ENCODE peak calls at places on chromosomes 6 and 20, in eight cellular contexts. C is AG09309; F is right cardiac atrium; E is lower leg skin; G is left ventricle myocardium inferior; M is CD4-positive, CD25-positive, alpha-beta regulatory T cell; D is cardiac fibroblast; R is astrocyte of the cerebellum. Y is an unnamed sample.

GRCh38 chr6:43763133-43763797 is 6.7 kb upstream of the VEGFA start:
- DNase-seq in R (no peak), E (no peak), D (peak), G (no peak), C (peak), M (no peak), F (no peak), Y (no peak)

GRCh38 chr6:131792091-131792496 is 15.7 kb upstream of the ENPP1 start:
- DNase-seq in M (no peak), R (peak), C (peak), F (no peak), E (no peak), D (no peak), G (no peak), Y (no peak)

GRCh38 chr20:48843125-48843806 is 15.5 kb upstream of the PREX1 start:
- DNase-seq in R (no peak), E (no peak), M (no peak), C (no peak), F (no peak), G (no peak), D (no peak), Y (no peak)

GRCh38 chr6:107560657-107561056 is 70.7 kb downstream of the SOBP start:
- DNase-seq in E (no peak), C (peak), G (no peak), D (peak), R (peak), F (no peak), M (no peak), Y (no peak)

GRCh38 chr6:67615796-67616195 is 1019.3 kb upstream of the ADGRB3 start:
- DNase-seq in F (no peak), M (no peak), G (no peak), D (no peak), E (no peak), C (no peak), R (no peak), Y (no peak)

GRCh38 chr6:11700118-11700718 is 78.4 kb downstream of the ADTRP start:
- DNase-seq in R (peak), M (peak), E (no peak), G (no peak), F (no peak), C (no peak), D (peak), Y (no peak)

GRCh38 chr6:152170702-152171667 is 363.5 kb downstream of the ESR1 start:
- DNase-seq in E (no peak), M (peak), F (no peak), D (peak), G (no peak), C (peak), R (peak), Y (no peak)

GRCh38 chr20:32204485-32205115 is 2.9 kb downstream of the PLAGL2 start:
- DNase-seq in F (no peak), D (no peak), R (no peak), C (no peak), E (no peak), M (no peak), G (no peak), Y (no peak)

GRCh38 chr6:168136622-168137021 is 57.6 kb upstream of the FRMD1 start:
- DNase-seq in D (no peak), E (no peak), G (no peak), M (no peak), F (no peak), R (no peak), C (no peak), Y (no peak)

GRCh38 chr6:85115876-85116275 is 334.0 kb upstream of the NT5E start:
- DNase-seq in F (no peak), M (no peak), E (no peak), R (no peak), C (no peak), D (no peak), G (no peak), Y (no peak)

GRCh38 chr6:51569594-51569993 is 517.8 kb downstream of the PKHD1 start:
- DNase-seq in G (no peak), F (no peak), R (no peak), E (no peak), D (no peak), C (no peak), M (no peak), Y (no peak)

GRCh38 chr20:25270829-25271251 is 23.0 kb downstream of the PYGB start:
- DNase-seq in G (peak), D (no peak), F (peak), C (no peak), E (no peak), M (no peak), R (no peak), Y (no peak)

GRCh38 chr6:443621-444175 is 52.1 kb downstream of the IRF4 start:
- DNase-seq in F (no peak), M (no peak), G (no peak), C (no peak), R (no peak), D (no peak), E (no peak), Y (no peak)

GRCh38 chr6:39269971-39270370 is 40.7 kb upstream of the KCNK5 start:
- DNase-seq in D (no peak), E (no peak), R (no peak), C (no peak), M (no peak), G (no peak), F (no peak), Y (no peak)

GRCh38 chr6:56299916-56300315 is 52.5 kb upstream of the COL21A1 start:
- DNase-seq in F (no peak), G (no peak), E (no peak), C (no peak), D (no peak), M (no peak), R (no peak), Y (no peak)

GRCh38 chr20:41135888-41136243 is 1.5 kb upstream of the PLCG1 start:
- DNase-seq in F (no peak), C (no peak), D (no peak), E (no peak), M (no peak), G (no peak), R (no peak), Y (no peak)

GRCh38 chr6:168524644-168525043 is 83.7 kb downstream of the SMOC2 start:
- DNase-seq in F (peak), G (no peak), E (peak), M (no peak), C (no peak), R (no peak), D (no peak), Y (no peak)

GRCh38 chr6:170362121-170362520 is 55.6 kb downstream of the FAM120B start:
- DNase-seq in G (no peak), M (no peak), D (no peak), F (no peak), R (no peak), C (no peak), E (no peak), Y (no peak)

GRCh38 chr20:48631114-48632016 is 196.4 kb downstream of the PREX1 start:
- DNase-seq in D (peak), M (no peak), R (no peak), F (no peak), C (no peak), E (no peak), G (no peak), Y (no peak)

GRCh38 chr20:32004963-32005362 is 5.3 kb upstream of the CCM2L start:
- DNase-seq in C (no peak), D (peak), M (no peak), F (no peak), R (no peak), E (no peak), G (no peak), Y (no peak)

GRCh38 chr20:4227085-4227821 is 211.9 kb upstream of the RNF24 start:
- DNase-seq in F (no peak), M (no peak), D (peak), E (no peak), G (no peak), R (no peak), C (peak), Y (peak)

GRCh38 chr6:81751388-81752083 is 945 bp downstream of the TENT5A start:
- DNase-seq in D (peak), F (peak), C (no peak), G (peak), M (peak), E (peak), R (no peak), Y (peak)

GRCh38 chr6:73712536-73712935 is 16.5 kb downstream of the CD109 start:
- DNase-seq in R (no peak), F (no peak), D (no peak), G (no peak), E (no peak), C (no peak), M (no peak), Y (no peak)

GRCh38 chr20:6768228-6769185 is 1.0 kb downstream of the BMP2 start:
- DNase-seq in C (no peak), M (no peak), G (peak), R (no peak), F (peak), D (peak), E (peak), Y (peak)

GRCh38 chr6:3813918-3814317 is 35.3 kb upstream of the FAM50B start:
- DNase-seq in E (no peak), F (no peak), C (no peak), D (no peak), R (no peak), M (no peak), G (no peak), Y (no peak)

GRCh38 chr6:75204222-75204958 is 1.5 kb downstream of the COL12A1 start:
- DNase-seq in C (no peak), F (peak), E (peak), M (no peak), R (peak), G (peak), D (peak), Y (no peak)

GRCh38 chr6:135667694-135668455 is 170.3 kb upstream of the AHI1 start:
- DNase-seq in F (peak), E (no peak), R (peak), D (peak), C (peak), G (peak), M (no peak), Y (no peak)

GRCh38 chr6:39196648-39197047 is 32.6 kb downstream of the KCNK5 start:
- DNase-seq in R (no peak), C (no peak), M (no peak), D (no peak), F (no peak), E (no peak), G (no peak), Y (no peak)

GRCh38 chr6:49327005-49327404 is 136.0 kb downstream of the MMUT start:
- DNase-seq in G (no peak), C (no peak), E (no peak), M (no peak), F (no peak), D (no peak), R (no peak), Y (no peak)

GRCh38 chr6:24127316-24127715 is 1.3 kb downstream of the NRSN1 start:
- DNase-seq in G (no peak), E (no peak), R (no peak), M (no peak), C (no peak), F (no peak), D (no peak), Y (no peak)

GRCh38 chr6:24122139-24122538 is 3.9 kb upstream of the NRSN1 start:
- DNase-seq in E (no peak), G (no peak), F (no peak), R (no peak), C (no peak), D (no peak), M (no peak), Y (no peak)

GRCh38 chr6:24125980-24126379 is at the start of gene NRSN1:
- DNase-seq in D (no peak), M (no peak), C (no peak), R (no peak), E (no peak), G (no peak), F (no peak), Y (no peak)

GRCh38 chr6:24131751-24132150 is 5.7 kb downstream of the NRSN1 start:
- DNase-seq in C (no peak), R (no peak), F (no peak), M (no peak), G (no peak), E (no peak), D (no peak), Y (no peak)

DNA sequence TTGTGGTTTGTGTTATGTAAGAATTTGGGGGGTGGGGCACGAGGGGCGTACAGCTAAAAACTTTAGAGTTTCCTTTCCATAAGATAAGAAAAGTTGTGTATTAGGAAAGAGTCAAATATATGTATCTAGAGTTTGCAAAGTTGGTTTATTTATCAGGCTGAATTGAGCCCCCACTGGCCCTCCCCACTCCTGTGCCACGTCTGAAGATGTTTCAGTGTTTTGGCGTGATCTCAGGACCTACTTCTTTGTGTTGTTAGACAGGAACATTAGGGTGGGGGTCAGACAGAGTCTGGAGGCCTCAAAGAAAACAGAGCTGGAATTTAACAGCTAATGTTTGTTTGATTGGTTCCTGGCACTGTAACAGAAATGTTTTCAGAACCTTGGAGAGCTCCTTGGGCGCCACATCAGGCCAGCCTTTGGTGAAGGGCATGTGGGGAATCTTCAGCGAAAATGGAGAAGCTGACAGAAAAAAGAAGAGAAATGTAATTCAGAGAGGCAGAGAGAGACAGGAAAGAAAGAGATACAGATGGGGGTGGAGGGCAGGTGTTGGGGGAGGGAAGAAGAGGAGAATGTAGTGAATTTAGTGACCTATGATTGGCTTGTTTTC is 674 bp downstream of the NRSN1 start:
- DNase-seq in R (peak), D (peak), G (no peak), F (no peak), C (no peak), M (peak), E (peak), Y (peak)
- H3K4me3 ChIP-seq in R (no peak), D (no peak), G (no peak), F (no peak), C (no peak), M (no peak), E (no peak), Y (no peak)

GRCh38 chr6:69816569-69816968 is 19.8 kb upstream of the LMBRD1 start:
- DNase-seq in D (no peak), G (no peak), E (no peak), R (no peak), F (no peak), C (no peak), M (no peak), Y (no peak)

GRCh38 chr6:69816017-69816416 is 19.2 kb upstream of the LMBRD1 start:
- DNase-seq in M (no peak), G (no peak), R (no peak), C (no peak), D (no peak), E (no peak), F (no peak), Y (no peak)

GRCh38 chr6:69813508-69813907 is 16.7 kb upstream of the LMBRD1 start:
- DNase-seq in D (no peak), M (no peak), E (no peak), C (no peak), F (no peak), R (no peak), G (no peak), Y (peak)

GRCh38 chr6:69817358-69817757 is 20.5 kb upstream of the LMBRD1 start:
- DNase-seq in E (no peak), D (no peak), F (no peak), G (no peak), M (no peak), R (no peak), C (no peak), Y (no peak)

DNA sequence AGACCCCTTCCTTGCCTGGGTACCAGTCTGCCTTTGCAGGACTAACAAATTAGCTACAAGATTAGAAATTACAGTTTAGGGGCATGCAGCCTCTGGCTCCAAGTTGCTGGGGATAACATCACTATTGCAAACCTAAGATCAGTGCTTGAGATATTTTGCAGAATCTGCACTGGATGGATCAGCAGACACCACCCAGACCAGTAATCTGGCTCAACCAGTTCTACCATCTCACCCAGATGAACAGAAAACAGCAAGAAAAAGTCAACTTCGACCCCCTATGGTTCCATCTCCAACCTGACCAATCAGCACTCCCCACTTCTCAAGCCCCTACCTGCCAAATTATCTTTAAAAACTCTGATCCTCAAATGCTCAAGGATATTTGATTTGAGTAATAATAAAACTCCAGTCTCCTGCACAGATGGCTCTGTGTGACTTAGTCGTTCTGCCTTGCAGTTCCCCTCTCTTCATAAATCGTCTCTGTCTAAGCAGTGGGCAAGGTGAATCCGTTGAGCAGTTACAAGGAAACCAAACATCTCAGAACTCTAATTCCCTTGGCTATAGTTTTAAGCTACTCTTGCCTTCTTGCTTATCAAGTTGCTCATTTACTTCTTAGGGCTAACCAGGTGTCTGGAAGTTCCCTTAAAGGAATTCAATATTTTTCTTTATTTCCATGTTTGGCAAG is 16.1 kb upstream of the LMBRD1 start:
- DNase-seq in D (no peak), M (no peak), E (no peak), G (no peak), C (no peak), F (no peak), R (no peak), Y (no peak)
- H3K4me3 ChIP-seq in D (no peak), M (peak), E (no peak), G (no peak), C (no peak), F (no peak), R (no peak), Y (no peak)

GRCh38 chr20:37111926-37112455 is 16.2 kb upstream of the RBL1 start:
- DNase-seq in D (no peak), R (no peak), M (no peak), F (no peak), G (no peak), E (no peak), C (no peak), Y (no peak)

GRCh38 chr20:37108676-37109075 is 12.9 kb upstream of the RBL1 start:
- DNase-seq in E (no peak), M (no peak), D (no peak), C (no peak), F (no peak), R (no peak), G (no peak), Y (no peak)

GRCh38 chr20:37119356-37120036 is 23.7 kb upstream of the RBL1 start:
- DNase-seq in F (no peak), M (no peak), R (no peak), E (no peak), C (no peak), D (no peak), G (no peak), Y (no peak)

DNA sequence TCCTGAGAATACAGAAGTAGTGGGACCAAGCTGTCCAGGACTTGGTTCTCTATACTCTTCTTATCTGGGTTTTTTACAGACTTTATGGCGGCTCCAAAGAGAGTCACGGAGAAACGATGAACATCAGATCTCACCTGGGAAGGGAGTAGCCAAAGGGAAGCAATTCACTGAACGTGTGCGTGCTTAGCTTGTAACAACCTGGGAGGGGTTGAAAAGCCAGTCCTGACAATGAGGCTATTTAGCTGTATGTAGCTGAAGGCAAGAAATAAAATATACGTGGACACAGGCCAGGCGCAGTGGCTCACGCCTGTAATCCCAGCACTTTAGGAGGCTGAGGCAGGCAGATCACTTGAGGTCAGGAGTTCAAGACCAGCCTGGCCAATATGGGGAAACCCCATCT is 18.2 kb upstream of the RBL1 start:
- DNase-seq in C (no peak), G (no peak), M (no peak), F (no peak), R (no peak), E (no peak), D (no peak), Y (no peak)
- H3K4me3 ChIP-seq in C (no peak), G (no peak), M (no peak), F (no peak), R (no peak), E (no peak), D (no peak), Y (no peak)

GRCh38 chr20:16171180-16171579 is 402.1 kb downstream of the KIF16B start:
- DNase-seq in G (no peak), E (no peak), C (no peak), M (no peak), F (no peak), D (no peak), R (no peak), Y (no peak)
- H3K4me3 ChIP-seq in G (no peak), E (no peak), C (no peak), M (no peak), F (no peak), D (no peak), R (no peak), Y (no peak)

GRCh38 chr20:1934578-1935573 is 39.7 kb downstream of the SIRPA start:
- DNase-seq in D (peak), G (peak), C (peak), M (no peak), R (no peak), F (peak), E (peak), Y (no peak)
- H3K4me3 ChIP-seq in D (no peak), G (no peak), C (no peak), M (no peak), R (no peak), F (no peak), E (no peak), Y (no peak)

DNA sequence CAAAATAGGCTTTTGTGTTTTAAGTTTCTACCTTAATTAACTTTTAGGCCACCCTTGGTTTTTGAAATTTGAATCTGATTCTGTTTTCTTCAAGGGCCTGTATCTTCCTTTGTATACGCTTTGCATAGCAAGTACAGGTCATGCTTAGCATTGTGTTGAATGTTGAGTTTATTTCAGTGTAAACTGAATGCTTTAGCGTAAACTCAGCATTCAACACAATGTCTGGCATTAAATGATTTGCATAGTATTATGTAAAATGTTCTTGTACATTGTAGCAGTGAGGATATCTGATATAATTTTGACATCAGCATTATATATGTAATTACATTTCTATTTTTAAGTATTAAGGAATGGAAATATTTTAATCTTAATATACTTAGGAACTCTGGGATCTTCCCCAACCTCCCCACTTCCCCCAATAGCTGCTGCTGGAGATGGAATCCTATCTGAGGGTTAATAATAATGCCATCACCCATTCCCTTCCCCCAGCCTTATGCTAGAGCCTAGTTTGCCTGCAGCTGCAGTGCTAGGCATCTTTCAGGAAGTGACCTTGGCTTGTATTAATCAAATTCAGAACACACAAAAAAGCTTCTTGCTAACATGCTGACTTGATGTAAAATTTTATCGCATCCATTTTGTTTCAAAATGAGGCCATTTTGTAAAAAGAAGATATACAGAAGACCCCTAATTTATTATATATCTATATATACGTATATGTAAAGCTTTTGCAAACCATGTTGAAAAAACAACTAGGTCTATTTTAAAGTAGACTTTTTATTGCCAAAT is 73.1 kb downstream of the NCOA3 start:
- DNase-seq in F (no peak), R (no peak), D (peak), M (no peak), C (no peak), E (no peak), G (no peak), Y (peak)
- H3K4me3 ChIP-seq in F (no peak), R (no peak), D (no peak), M (peak), C (no peak), E (no peak), G (no peak), Y (no peak)

GRCh38 chr20:50152394-50153152 is 950 bp downstream of the PEDS1 start:
- DNase-seq in D (no peak), F (peak), C (no peak), M (no peak), G (no peak), E (no peak), R (no peak), Y (no peak)
- H3K4me3 ChIP-seq in D (peak), F (peak), C (peak), M (peak), G (peak), E (peak), R (peak), Y (peak)

GRCh38 chr20:34639755-34640222 is 37.1 kb downstream of the PIGU start:
- DNase-seq in M (no peak), C (no peak), G (no peak), F (no peak), E (no peak), D (no peak), R (no peak), Y (no peak)
- H3K4me3 ChIP-seq in M (no peak), C (no peak), G (no peak), F (no peak), E (no peak), D (no peak), R (no peak), Y (no peak)

Y was measured in HL-60.